ENCODE peak calls at places on chromosome 11, in four cellular contexts. One of them, this sample, is unnamed.

GRCh38 chr11:89184021-89184420 is 6.3 kb downstream of the TYR start:
- DNase-seq in HEK293T: no peak
- DNase-seq in HepG2: no peak
- DNase-seq in K562: no peak
- DNase-seq in this sample: no peak

GRCh38 chr11:75815345-75815983 is 454 bp downstream of the UVRAG start:
- DNase-seq in HEK293T: peak; percentile 51
- DNase-seq in HepG2: no peak
- DNase-seq in K562: no peak
- DNase-seq in this sample: no peak

GRCh38 chr11:33716236-33716635 is 15.6 kb upstream of the C11orf91 start:
- DNase-seq in HEK293T: no peak
- DNase-seq in HepG2: no peak
- DNase-seq in K562: peak; percentile 24
- DNase-seq in this sample: no peak

GRCh38 chr11:124075841-124076571 is 34.9 kb upstream of the OR10G7 start:
- DNase-seq in HEK293T: no peak
- DNase-seq in HepG2: no peak
- DNase-seq in K562: no peak
- DNase-seq in this sample: no peak

GRCh38 chr11:127042445-127042844 is 41.9 kb upstream of the KIRREL3 start:
- DNase-seq in HEK293T: no peak
- DNase-seq in HepG2: no peak
- DNase-seq in K562: no peak
- DNase-seq in this sample: no peak

GRCh38 chr11:116412118-116412889 is 360.5 kb downstream of the BUD13 start:
- DNase-seq in HEK293T: no peak
- DNase-seq in HepG2: peak; percentile 89
- DNase-seq in K562: no peak
- DNase-seq in this sample: no peak

GRCh38 chr11:1557904-1558831 is 13.9 kb downstream of the DUSP8 start:
- DNase-seq in HEK293T: no peak
- DNase-seq in HepG2: no peak
- DNase-seq in K562: no peak
- DNase-seq in this sample: no peak

GRCh38 chr11:110376711-110377324 is 52.9 kb upstream of the FDX1 start:
- DNase-seq in HEK293T: peak; percentile 78
- DNase-seq in HepG2: peak; percentile 91
- DNase-seq in K562: peak; percentile 52
- DNase-seq in this sample: peak; percentile 36

GRCh38 chr11:12761029-12761428 is 86.8 kb downstream of the TEAD1 start:
- DNase-seq in HEK293T: peak; percentile 21
- DNase-seq in HepG2: no peak
- DNase-seq in K562: no peak
- DNase-seq in this sample: no peak

GRCh38 chr11:11297578-11297977 is 55.5 kb downstream of the CSNK2A3 start:
- DNase-seq in HEK293T: no peak
- DNase-seq in HepG2: no peak
- DNase-seq in K562: no peak
- DNase-seq in this sample: no peak

GRCh38 chr11:20060647-20061205 is 99.5 kb downstream of the DBX1 start:
- DNase-seq in HEK293T: no peak
- DNase-seq in HepG2: no peak
- DNase-seq in K562: no peak
- DNase-seq in this sample: no peak

GRCh38 chr11:47376183-47376542 is 2.2 kb downstream of the SPI1 start:
- DNase-seq in HEK293T: no peak
- DNase-seq in HepG2: no peak
- DNase-seq in K562: no peak
- DNase-seq in this sample: no peak

GRCh38 chr11:8720376-8720775 is 37.8 kb downstream of the RPL27A start:
- DNase-seq in HEK293T: no peak
- DNase-seq in HepG2: no peak
- DNase-seq in K562: no peak
- DNase-seq in this sample: no peak

GRCh38 chr11:8721740-8722139 is 39.1 kb downstream of the RPL27A start:
- DNase-seq in HEK293T: no peak
- DNase-seq in HepG2: no peak
- DNase-seq in K562: no peak
- DNase-seq in this sample: no peak

GRCh38 chr11:8719260-8720190 is 36.9 kb downstream of the RPL27A start:
- DNase-seq in HEK293T: no peak
- DNase-seq in HepG2: peak; percentile 48
- DNase-seq in K562: no peak
- DNase-seq in this sample: no peak

GRCh38 chr11:8722156-8722555 is 39.6 kb downstream of the RPL27A start:
- DNase-seq in HEK293T: no peak
- DNase-seq in HepG2: peak; percentile 62
- DNase-seq in K562: no peak
- DNase-seq in this sample: no peak

DNA sequence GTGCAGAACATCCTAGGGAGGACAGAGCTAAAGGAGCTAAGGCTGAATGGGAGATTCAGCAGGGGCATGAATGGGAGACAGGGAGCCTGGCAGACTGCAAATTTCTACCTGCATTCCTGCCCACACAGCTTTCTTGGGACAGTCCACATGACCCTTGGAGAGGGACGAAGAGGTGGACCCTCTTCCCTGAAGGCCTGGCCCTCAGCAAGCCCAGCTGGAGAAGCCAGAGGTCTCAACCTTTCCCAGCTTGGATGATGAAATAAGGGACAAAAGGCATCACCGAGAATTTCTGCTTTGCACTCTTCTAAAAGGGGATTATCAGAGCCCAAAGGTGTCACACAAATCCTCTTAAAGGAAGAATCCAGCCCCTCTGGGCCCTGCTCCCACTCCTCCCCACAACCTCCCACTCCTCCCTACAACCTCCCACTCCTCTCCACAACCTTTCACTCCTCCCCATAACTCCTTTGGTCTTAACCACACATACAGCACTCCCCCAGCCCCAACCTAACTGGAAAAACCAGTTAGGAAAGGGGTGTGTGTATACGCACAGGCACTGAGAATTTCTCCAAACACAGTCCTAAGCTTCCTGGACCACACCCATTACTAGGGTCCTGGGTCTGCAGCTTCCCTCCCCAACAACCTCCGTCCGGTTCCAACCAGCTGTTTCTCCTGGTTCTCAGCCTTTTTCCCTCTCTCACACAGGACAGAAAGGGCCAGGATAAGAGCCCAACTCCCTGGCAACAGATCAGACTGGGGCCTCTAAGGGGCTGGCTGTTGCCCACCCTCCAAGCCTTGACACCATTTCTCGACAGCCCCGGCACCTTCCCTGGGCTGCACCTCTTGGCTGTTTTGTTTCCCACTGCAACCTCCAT is 38.5 kb downstream of the RPL27A start:
- DNase-seq in HEK293T: no peak
- DNase-seq in HepG2: no peak
- DNase-seq in K562: no peak
- DNase-seq in this sample: no peak
- TF ChIP-seq SP1 in HEK293T: no peak
- TF ChIP-seq SP1 in HepG2: no peak
- TF ChIP-seq SP1 in K562: no peak
- TF ChIP-seq SP1 in this sample: no peak

GRCh38 chr11:65916391-65916790 is 2.5 kb downstream of the C11orf68 start:
- DNase-seq in HEK293T: no peak
- DNase-seq in HepG2: no peak
- DNase-seq in K562: no peak
- DNase-seq in this sample: no peak

GRCh38 chr11:65915821-65916251 is 3.0 kb downstream of the C11orf68 start:
- DNase-seq in HEK293T: no peak
- DNase-seq in HepG2: peak; percentile 74
- DNase-seq in K562: no peak
- DNase-seq in this sample: no peak

GRCh38 chr11:65917434-65918210 is 1.2 kb downstream of the C11orf68 start:
- DNase-seq in HEK293T: no peak
- DNase-seq in HepG2: no peak
- DNase-seq in K562: no peak
- DNase-seq in this sample: no peak

GRCh38 chr11:65917077-65917433 is 1.8 kb downstream of the C11orf68 start:
- DNase-seq in HEK293T: no peak
- DNase-seq in HepG2: no peak
- DNase-seq in K562: no peak
- DNase-seq in this sample: no peak

DNA sequence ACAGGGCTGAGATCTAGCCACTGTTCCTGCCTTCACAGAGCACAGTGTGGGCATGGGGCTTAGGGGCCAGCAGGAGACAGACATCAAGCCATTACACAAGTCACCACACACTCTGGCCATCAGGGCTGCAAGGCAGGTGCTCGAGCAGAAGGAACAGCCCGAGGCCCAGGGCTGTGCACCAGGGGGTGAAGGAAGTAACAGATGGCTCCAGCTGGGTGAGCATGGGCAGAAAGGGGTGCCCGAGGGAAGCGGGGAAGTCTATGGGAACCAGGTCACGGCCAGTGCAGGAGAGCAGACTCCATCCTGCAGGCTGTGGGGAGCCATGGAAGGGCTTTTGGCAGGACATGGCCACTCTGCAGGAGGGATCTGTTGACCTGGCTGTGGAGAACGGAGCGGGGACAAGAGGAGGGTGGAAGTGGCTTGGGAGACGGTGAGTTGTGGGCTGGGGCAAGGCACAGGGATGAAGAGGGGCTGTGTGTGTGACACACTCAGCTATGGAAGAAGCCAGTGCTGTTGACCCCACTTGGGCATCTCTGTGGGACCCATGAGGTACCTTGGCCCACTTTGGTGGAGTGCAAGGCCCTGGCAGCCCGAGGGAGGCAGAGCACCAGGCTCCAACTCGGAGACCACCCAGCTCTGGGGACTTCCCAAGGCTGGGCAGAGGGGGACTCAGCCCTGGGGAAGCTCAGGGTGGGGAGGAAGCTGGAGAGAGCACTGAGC is 3.6 kb downstream of the C11orf68 start:
- DNase-seq in HEK293T: no peak
- DNase-seq in HepG2: no peak
- DNase-seq in K562: no peak
- DNase-seq in this sample: no peak
- TF ChIP-seq BHLHE40 in HEK293T: no peak
- TF ChIP-seq BHLHE40 in HepG2: no peak
- TF ChIP-seq BHLHE40 in K562: no peak
- TF ChIP-seq BHLHE40 in this sample: no peak

DNA sequence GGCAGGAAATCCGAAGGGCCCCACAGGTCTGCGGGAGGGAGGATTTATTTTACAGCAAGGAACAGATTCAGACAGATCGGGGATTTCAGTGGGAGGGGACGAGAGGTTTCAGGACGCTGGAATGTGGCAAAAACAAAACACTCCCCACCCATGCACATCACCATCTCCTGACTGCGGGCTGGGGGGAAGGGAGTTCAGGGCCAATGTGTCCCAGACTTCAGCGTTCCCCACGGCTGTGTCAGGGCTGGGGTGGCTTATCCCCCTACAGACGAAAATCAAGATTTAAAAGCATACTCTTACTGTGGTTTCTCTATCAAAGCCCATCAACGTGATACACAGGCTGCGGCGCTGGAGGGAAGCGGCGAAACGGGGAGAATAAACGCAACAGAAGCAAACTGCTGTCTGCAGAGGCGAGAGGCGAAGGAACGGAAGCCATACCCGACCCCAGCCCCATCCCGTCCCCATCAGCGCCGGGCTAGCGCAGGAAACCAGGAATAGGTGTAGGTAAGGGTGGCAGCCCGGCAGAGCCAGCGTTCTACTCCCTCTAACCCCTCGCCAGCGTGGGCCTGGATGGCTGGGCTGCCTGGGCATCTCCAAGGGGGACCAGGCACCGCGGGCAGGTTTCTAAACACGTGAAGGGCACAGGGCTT is 2.7 kb downstream of the TENM4 start:
- DNase-seq in HEK293T: peak; percentile 16
- DNase-seq in HepG2: no peak
- DNase-seq in K562: no peak
- DNase-seq in this sample: no peak
- TF ChIP-seq SP1 in HEK293T: no peak
- TF ChIP-seq SP1 in HepG2: no peak
- TF ChIP-seq SP1 in K562: no peak
- TF ChIP-seq SP1 in this sample: no peak

GRCh38 chr11:125401746-125402145 is 94.3 kb downstream of the FEZ1 start:
- DNase-seq in HEK293T: no peak
- DNase-seq in HepG2: no peak
- DNase-seq in K562: no peak
- DNase-seq in this sample: no peak

GRCh38 chr11:125402436-125402835 is 93.6 kb downstream of the FEZ1 start:
- DNase-seq in HEK293T: no peak
- DNase-seq in HepG2: no peak
- DNase-seq in K562: no peak
- DNase-seq in this sample: no peak

GRCh38 chr11:125398994-125399638 is 96.9 kb downstream of the FEZ1 start:
- DNase-seq in HEK293T: no peak
- DNase-seq in HepG2: no peak
- DNase-seq in K562: no peak
- DNase-seq in this sample: no peak

GRCh38 chr11:125398475-125398874 is 97.6 kb downstream of the FEZ1 start:
- DNase-seq in HEK293T: no peak
- DNase-seq in HepG2: no peak
- DNase-seq in K562: no peak
- DNase-seq in this sample: no peak

GRCh38 chr11:125401235-125401634 is 94.8 kb downstream of the FEZ1 start:
- DNase-seq in HEK293T: no peak
- DNase-seq in HepG2: no peak
- DNase-seq in K562: no peak
- DNase-seq in this sample: no peak
- TF ChIP-seq BHLHE40 in HEK293T: no peak
- TF ChIP-seq BHLHE40 in HepG2: no peak
- TF ChIP-seq BHLHE40 in K562: no peak
- TF ChIP-seq BHLHE40 in this sample: no peak

GRCh38 chr11:79610139-79610538 is 169.3 kb upstream of the TENM4 start:
- DNase-seq in HEK293T: no peak
- DNase-seq in HepG2: no peak
- DNase-seq in K562: no peak
- DNase-seq in this sample: no peak
- TF ChIP-seq SP1 in HEK293T: no peak
- TF ChIP-seq SP1 in HepG2: no peak
- TF ChIP-seq SP1 in K562: no peak
- TF ChIP-seq SP1 in this sample: no peak

DNA sequence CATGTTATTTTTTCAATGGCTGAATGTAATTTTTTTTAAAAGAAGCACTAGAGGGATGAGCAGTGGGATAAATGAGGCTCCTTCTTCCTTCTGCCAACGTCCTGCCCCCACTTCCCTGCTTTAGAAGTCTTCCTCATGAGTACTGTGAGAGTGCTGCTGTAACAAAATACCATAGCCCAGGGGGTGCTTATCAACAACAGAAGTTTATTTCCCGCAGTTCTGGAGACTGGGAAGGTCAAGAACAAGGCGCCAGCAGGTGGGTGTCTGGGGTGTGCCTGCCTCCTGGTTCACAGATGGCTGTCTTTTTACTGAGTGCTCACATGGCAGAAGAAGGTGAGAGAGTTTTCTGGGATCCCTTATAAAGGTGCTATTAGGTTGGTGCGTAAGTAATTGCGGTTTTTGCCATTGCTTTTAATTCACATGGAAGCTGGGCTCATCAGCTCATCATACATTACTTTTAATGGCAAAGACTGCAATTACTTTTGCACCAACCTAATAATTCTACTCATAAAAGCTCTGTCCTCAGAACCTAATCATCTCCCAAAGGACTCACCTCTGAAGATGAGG is 22.8 kb downstream of the RCN1 start:
- DNase-seq in HEK293T: no peak
- DNase-seq in HepG2: no peak
- DNase-seq in K562: no peak
- DNase-seq in this sample: no peak
- TF ChIP-seq BHLHE40 in HEK293T: no peak
- TF ChIP-seq BHLHE40 in HepG2: no peak
- TF ChIP-seq BHLHE40 in K562: no peak
- TF ChIP-seq BHLHE40 in this sample: no peak

This sample was measured in GM12878.